ENCODE peak calls at places on chromosomes 16 and 17, in nine cellular contexts. W, Y, Z, D, G, I, X, H and T are unnamed samples.

GRCh38 chr16:49515861-49516260 is 142.3 kb downstream of the C16orf78 start:
- DNase-seq in G (no peak), Z (no peak), H (no peak), D (no peak), X (no peak), I (no peak), W (no peak), Y (no peak), T (no peak)

GRCh38 chr17:49022391-49022941 is 25.3 kb downstream of the IGF2BP1 start:
- DNase-seq in D (peak), I (peak), X (no peak), Z (peak), W (no peak), Y (peak), G (no peak), H (peak), T (peak)

GRCh38 chr17:38891441-38891840 is 21.6 kb downstream of the LASP1 start:
- DNase-seq in Z (no peak), W (no peak), Y (no peak), H (no peak), X (no peak), G (no peak), D (no peak), I (no peak), T (no peak)

GRCh38 chr17:47276868-47277267 is 23.2 kb downstream of the ITGB3 start:
- DNase-seq in G (peak), I (peak), Z (peak), X (no peak), Y (peak), H (peak), W (peak), D (no peak), T (peak)

GRCh38 chr16:67525176-67525860 is 3.3 kb upstream of the RIPOR1 start:
- DNase-seq in Z (peak), W (no peak), X (no peak), Y (peak), G (no peak), D (no peak), H (no peak), I (no peak), T (no peak)

GRCh38 chr16:3979518-3979917 is 99.0 kb upstream of the CREBBP start:
- DNase-seq in W (no peak), Y (no peak), I (no peak), G (no peak), D (no peak), X (no peak), Z (no peak), H (no peak), T (no peak)

GRCh38 chr16:86768999-86769398 is 190.7 kb downstream of the FOXL1 start:
- DNase-seq in H (no peak), Z (peak), D (no peak), G (peak), I (peak), W (no peak), Y (no peak), X (no peak), T (peak)

GRCh38 chr16:50272111-50272571 is 5.8 kb downstream of the ADCY7 start:
- DNase-seq in I (no peak), W (no peak), H (no peak), D (no peak), X (no peak), Z (no peak), Y (no peak), G (no peak), T (peak)

GRCh38 chr16:11155284-11155806 is 100.7 kb downstream of the SOCS1 start:
- DNase-seq in G (no peak), W (peak), D (no peak), Y (peak), X (no peak), Z (peak), I (peak), H (no peak), T (no peak)

GRCh38 chr17:72104164-72104862 is 16.5 kb upstream of the SOX9 start:
- DNase-seq in X (no peak), D (no peak), G (no peak), Y (no peak), I (no peak), W (no peak), H (no peak), Z (peak), T (peak)

GRCh38 chr16:815861-816260 is 15.3 kb upstream of the GNG13 start:
- DNase-seq in G (no peak), H (no peak), D (no peak), W (no peak), X (no peak), I (no peak), Z (no peak), Y (no peak), T (no peak)

GRCh38 chr16:30983289-30983889 is 1.6 kb upstream of the HSD3B7 start:
- DNase-seq in I (no peak), X (no peak), H (no peak), Z (no peak), G (no peak), W (no peak), D (no peak), Y (no peak), T (no peak)

GRCh38 chr16:19948186-19949104 is 63.8 kb upstream of the GPRC5B start:
- DNase-seq in I (no peak), H (no peak), X (no peak), Z (no peak), D (no peak), G (no peak), W (no peak), Y (no peak), T (no peak)
- TF ChIP-seq CTCF in I (no peak), H (no peak), X (peak), Z (no peak), D (no peak), G (peak), W (no peak), Y (no peak), T (no peak)

GRCh38 chr16:27268376-27269299 is at the start of gene NSMCE1:
- DNase-seq in W (peak), H (peak), X (peak), I (peak), D (peak), Z (peak), G (peak), Y (peak), T (peak)
- TF ChIP-seq CTCF in W (peak), H (no peak), X (peak), I (peak), D (no peak), Z (peak), G (peak), Y (peak), T (peak)

GRCh38 chr16:85634747-85635544 is 21.8 kb downstream of the GSE1 start:
- DNase-seq in Z (no peak), D (no peak), Y (no peak), H (peak), I (no peak), W (no peak), X (no peak), G (no peak), T (peak)
- TF ChIP-seq CTCF in Z (no peak), D (peak), Y (peak), H (peak), I (no peak), W (no peak), X (peak), G (no peak), T (peak)

DNA sequence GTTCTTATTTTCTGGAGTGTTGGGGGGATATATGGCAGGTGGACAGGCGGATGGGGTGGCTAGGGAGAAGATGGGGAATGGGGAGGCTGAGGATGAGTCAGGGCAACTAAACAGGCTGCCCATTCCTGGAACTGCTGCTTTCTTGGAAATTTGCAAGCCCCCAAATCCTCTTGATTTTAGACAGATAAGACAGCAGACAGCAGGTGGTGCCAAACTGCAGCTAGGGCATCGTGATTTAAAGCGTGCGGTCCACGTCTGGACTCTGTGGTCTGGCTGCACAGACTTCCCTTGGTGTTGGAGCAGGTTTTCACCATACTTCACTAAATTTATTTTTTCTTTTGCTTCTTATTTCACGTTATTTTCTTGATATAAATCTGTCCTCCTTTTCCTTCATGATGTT is 10.9 kb upstream of the KRT24 start:
- DNase-seq in G (no peak), X (no peak), Y (peak), D (no peak), Z (no peak), H (no peak), I (no peak), W (no peak), T (no peak)
- TF ChIP-seq CTCF in G (no peak), X (no peak), Y (peak), D (no peak), Z (no peak), H (no peak), I (no peak), W (no peak), T (no peak)

GRCh38 chr16:63530974-63531373 is 1494.7 kb upstream of the CDH8 start:
- DNase-seq in I (no peak), D (no peak), X (no peak), H (no peak), W (no peak), Z (no peak), G (no peak), Y (no peak), T (no peak)

GRCh38 chr16:63527404-63527803 is 1491.2 kb upstream of the CDH8 start:
- DNase-seq in Z (no peak), W (no peak), I (no peak), D (no peak), Y (no peak), H (no peak), G (no peak), X (no peak), T (no peak)

GRCh38 chr16:63530208-63530607 is 1494.0 kb upstream of the CDH8 start:
- DNase-seq in G (no peak), Y (no peak), Z (peak), I (peak), H (no peak), W (no peak), X (no peak), D (no peak), T (no peak)
- TF ChIP-seq CTCF in G (no peak), Y (no peak), Z (peak), I (peak), H (no peak), W (no peak), X (no peak), D (no peak), T (peak)

GRCh38 chr16:59591480-59591879 is 857.4 kb upstream of the GOT2 start:
- DNase-seq in G (no peak), I (peak), H (no peak), Y (peak), W (no peak), Z (peak), X (no peak), D (no peak), T (no peak)
- TF ChIP-seq CTCF in G (no peak), I (no peak), H (no peak), Y (peak), W (no peak), Z (no peak), X (no peak), D (no peak), T (no peak)

GRCh38 chr17:80008383-80008840 is 27.3 kb downstream of the TBC1D16 start:
- DNase-seq in W (peak), Z (peak), H (peak), G (peak), D (peak), Y (peak), X (peak), I (peak), T (peak)
- TF ChIP-seq CTCF in W (peak), Z (peak), H (peak), G (peak), D (peak), Y (peak), X (peak), I (peak), T (peak)

DNA sequence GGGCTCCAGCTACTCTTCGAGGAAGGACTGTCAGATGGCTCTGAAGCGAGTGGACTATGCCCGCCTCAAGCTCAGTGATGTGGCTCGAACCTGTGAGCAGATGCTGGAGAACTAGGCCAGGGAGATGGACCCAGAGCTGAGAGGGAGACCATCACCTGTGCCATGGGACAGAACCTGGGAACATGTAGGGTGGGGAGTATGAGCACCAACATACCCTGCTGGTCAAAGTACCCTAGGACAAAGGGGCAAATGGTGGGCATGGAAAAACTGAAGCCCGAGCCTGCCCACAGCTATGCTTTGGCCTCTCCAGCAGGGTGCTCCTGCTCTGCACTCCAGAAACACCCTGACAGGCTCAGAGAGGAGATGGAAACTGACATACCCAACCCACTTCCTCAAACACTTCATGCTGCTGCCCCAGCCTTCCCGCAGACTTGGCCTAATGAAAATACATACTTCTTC is 1.9 kb downstream of the MED11 start:
- DNase-seq in W (no peak), X (no peak), I (no peak), Z (no peak), H (no peak), D (no peak), Y (no peak), G (no peak), T (peak)
- TF ChIP-seq CTCF in W (peak), X (peak), I (peak), Z (no peak), H (no peak), D (peak), Y (peak), G (no peak), T (peak)

GRCh38 chr17:58326609-58327341 is 1.8 kb downstream of the TSPOAP1 start:
- DNase-seq in I (no peak), W (no peak), X (no peak), Y (no peak), G (no peak), D (no peak), Z (no peak), H (no peak), T (no peak)

GRCh38 chr17:58325289-58325726 is 3.3 kb downstream of the TSPOAP1 start:
- DNase-seq in W (peak), Z (no peak), I (no peak), D (peak), X (peak), H (peak), G (peak), Y (no peak), T (no peak)

GRCh38 chr17:58327363-58328194 is 1.0 kb downstream of the TSPOAP1 start:
- DNase-seq in W (no peak), G (no peak), Y (no peak), X (no peak), I (no peak), H (no peak), D (no peak), Z (no peak), T (no peak)

GRCh38 chr17:58324409-58325288 is 3.9 kb downstream of the TSPOAP1 start:
- DNase-seq in Y (no peak), Z (no peak), H (peak), I (no peak), W (peak), X (peak), G (peak), D (peak), T (peak)

GRCh38 chr17:58325976-58326468 is 2.6 kb downstream of the TSPOAP1 start:
- DNase-seq in W (no peak), X (peak), D (no peak), G (no peak), H (no peak), I (no peak), Y (no peak), Z (no peak), T (no peak)
- TF ChIP-seq CTCF in W (no peak), X (peak), D (no peak), G (no peak), H (no peak), I (no peak), Y (no peak), Z (no peak), T (no peak)